ENCODE peak calls at places on chromosome 18, in ten cellular contexts. U is heart right ventricle, L is A549, K is Peyer's patch, Z is brain microvascular endothelial cell, H is fibroblast of lung, G is MM.1S, V is uterus, O is esophagus squamous epithelium, Q is transverse colon. I is an unnamed sample.

GRCh38 chr18:44839239-44839666 is 158.6 kb downstream of the SETBP1 start:
- DNase-seq in U (peak; percentile 65), L (peak; percentile 38), K (peak; percentile 58), Z (peak; percentile 12), H (peak; percentile 69), G (peak; percentile 52), V (peak; percentile 58), O (peak; percentile 12), Q (peak; percentile 80), I (no peak)

GRCh38 chr18:820591-821170 is 8.6 kb upstream of the YES1 start:
- DNase-seq in U (no peak), L (no peak), K (no peak), Z (no peak), H (no peak), G (no peak), V (no peak), O (no peak), Q (no peak), I (no peak)

GRCh38 chr18:55763298-55763697 is 175.3 kb upstream of the TCF4 start:
- DNase-seq in U (no peak), L (peak; percentile 3), K (no peak), Z (peak; percentile 27), H (peak; percentile 30), G (no peak), V (no peak), O (no peak), Q (no peak), I (peak; percentile 42)

GRCh38 chr18:1308686-1309085 is 404.0 kb downstream of the ADCYAP1 start:
- DNase-seq in U (no peak), L (no peak), K (no peak), Z (no peak), H (no peak), G (no peak), V (no peak), O (no peak), Q (no peak), I (no peak)

GRCh38 chr18:53458944-53459580 is 765.4 kb downstream of the MBD2 start:
- DNase-seq in U (peak; percentile 13), L (no peak), K (no peak), Z (no peak), H (no peak), G (no peak), V (no peak), O (no peak), Q (no peak), I (no peak)

GRCh38 chr18:26504831-26505230 is 43.5 kb downstream of the KCTD1 start:
- DNase-seq in U (no peak), L (no peak), K (no peak), Z (no peak), H (no peak), G (no peak), V (no peak), O (no peak), Q (no peak), I (no peak)

GRCh38 chr18:32139835-32140283 is 48.2 kb downstream of the RNF138 start:
- DNase-seq in U (no peak), L (no peak), K (no peak), Z (no peak), H (no peak), G (no peak), V (no peak), O (no peak), Q (no peak), I (no peak)

GRCh38 chr18:36465970-36466369 is 168.5 kb downstream of the FHOD3 start:
- DNase-seq in U (no peak), L (no peak), K (no peak), Z (no peak), H (no peak), G (no peak), V (no peak), O (no peak), Q (no peak), I (no peak)

GRCh38 chr18:12839057-12839525 is 44.9 kb downstream of the PTPN2 start:
- DNase-seq in U (no peak), L (no peak), K (no peak), Z (no peak), H (no peak), G (peak; percentile 61), V (no peak), O (no peak), Q (no peak), I (no peak)

GRCh38 chr18:24270358-24270936 is 127.2 kb downstream of the OSBPL1A start:
- DNase-seq in U (no peak), L (no peak), K (no peak), Z (no peak), H (peak; percentile 15), G (no peak), V (no peak), O (no peak), Q (no peak), I (no peak)
- H3K4me3 ChIP-seq in U (peak overlapping the region; percentile 80), L (peak overlapping the region; percentile 80), K (peak overlapping the region; percentile 80), Z (peak overlapping the region; percentile 77), H (peak overlapping the region; percentile 78), G (peak overlapping the region; percentile 91), V (peak overlapping the region; percentile 72), O (peak overlapping the region; percentile 54), Q (peak overlapping the region; percentile 46), I (peak overlapping the region; percentile 82)

DNA sequence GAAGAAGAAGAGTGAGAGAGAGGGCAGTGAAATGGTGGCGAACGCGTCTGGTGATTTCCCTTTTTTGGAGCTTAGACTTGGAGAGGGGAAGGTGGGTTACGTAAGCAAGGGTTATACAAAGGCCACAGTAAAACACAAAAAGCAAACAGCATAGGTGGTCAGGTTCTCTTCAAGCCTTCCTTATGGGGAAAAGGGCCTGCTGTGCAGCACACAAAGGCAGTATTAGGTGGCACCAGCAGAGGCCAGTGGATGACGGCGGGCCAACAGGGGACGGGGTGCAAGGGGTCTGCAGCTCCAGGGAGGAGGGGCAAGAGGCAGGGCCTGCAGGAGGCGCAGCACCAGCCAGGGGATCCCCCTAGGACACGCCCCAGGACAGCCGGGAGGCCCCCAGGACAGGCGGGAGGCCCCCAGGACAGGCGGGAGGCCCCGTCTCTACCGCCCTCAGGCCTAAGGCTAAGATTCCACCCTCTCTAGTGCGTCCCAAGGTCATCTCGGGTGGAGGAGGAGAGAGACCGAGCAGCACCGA is 32.6 kb upstream of the NPC1 start:
- DNase-seq in U (no peak), L (no peak), K (no peak), Z (no peak), H (no peak), G (no peak), V (no peak), O (no peak), Q (no peak), I (no peak)
- TF ChIP-seq CTCF in U (no peak), L (no peak), K (peak; percentile 4), Z (peak; percentile 36), H (peak; percentile 20), G (no peak), V (peak; percentile 23), O (no peak), Q (no peak), I (peak; percentile 2)

GRCh38 chr18:76619342-76620315 is 124.6 kb upstream of the ZNF516 start:
- DNase-seq in U (peak; percentile 54), L (no peak), K (no peak), Z (peak; percentile 15), H (peak; percentile 76), G (no peak), V (peak; percentile 86), O (no peak), Q (peak; percentile 27), I (no peak)
- H3K27ac ChIP-seq in U (peak overlapping the region; percentile 70), L (no peak overlapping the region), K (peak overlapping the region; percentile 55), Z (no peak overlapping the region), H (peak overlapping the region; percentile 6), G (no peak overlapping the region), V (peak overlapping the region; percentile 96), O (peak overlapping the region; percentile 82), Q (peak overlapping the region; percentile 58), I (peak overlapping the region; percentile 68)

DNA sequence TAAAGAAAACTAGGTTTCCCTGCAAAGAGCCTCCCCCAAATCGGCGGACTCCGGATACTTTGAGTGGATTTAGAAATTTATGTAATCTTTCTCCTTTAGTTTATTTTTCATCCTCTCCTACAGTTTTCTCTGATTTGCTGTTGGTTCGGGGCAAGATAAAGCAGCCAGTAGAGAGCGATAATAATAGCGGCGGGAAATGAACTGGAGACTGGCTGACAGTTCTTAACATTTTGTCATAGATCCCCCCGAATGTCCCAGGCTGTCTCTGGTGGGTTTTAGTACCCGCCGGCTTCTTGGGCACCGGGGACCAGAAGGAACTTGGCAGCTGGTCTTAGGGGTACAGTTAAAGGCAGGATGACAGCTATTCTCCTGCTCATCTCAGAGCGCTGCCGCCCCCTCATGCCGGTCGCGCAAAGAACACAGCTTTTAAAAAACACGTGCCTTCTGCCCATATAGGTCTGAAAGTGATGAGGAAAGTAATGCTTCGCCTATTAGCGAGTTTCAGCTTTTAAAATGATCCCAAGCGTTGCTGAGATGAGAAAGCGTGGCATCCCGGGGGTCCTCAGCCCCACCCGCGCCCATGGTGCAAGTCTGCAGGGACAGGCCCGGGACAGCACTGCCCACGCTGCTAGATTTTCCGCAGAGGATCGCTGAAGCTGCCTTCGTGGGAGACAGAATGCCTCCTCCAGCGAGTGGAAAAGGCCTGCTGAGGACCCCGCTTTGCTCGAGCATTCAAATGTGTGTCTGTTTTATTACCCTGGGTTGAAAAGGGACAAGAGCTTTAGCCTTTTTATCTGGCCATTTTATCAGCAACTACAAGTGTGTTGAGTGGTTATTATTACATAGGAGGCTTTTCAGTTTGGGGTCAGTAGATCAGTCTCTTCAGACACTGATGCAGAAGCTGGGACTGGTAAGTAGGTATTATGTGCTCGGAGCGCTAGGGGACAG is 3.8 kb downstream of the ONECUT2 start:
- DNase-seq in U (no peak), L (no peak), K (no peak), Z (no peak), H (no peak), G (no peak), V (no peak), O (no peak), Q (no peak), I (no peak)
- H3K4me3 ChIP-seq in U (no peak overlapping the region), L (peak overlapping the region; percentile 61), K (no peak overlapping the region), Z (no peak overlapping the region), H (no peak overlapping the region), G (no peak overlapping the region), V (no peak overlapping the region), O (no peak overlapping the region), Q (no peak overlapping the region), I (no peak overlapping the region)

GRCh38 chr18:76850112-76850511 is 27.8 kb downstream of the ZNF236 start:
- DNase-seq in U (no peak), L (no peak), K (no peak), Z (no peak), H (no peak), G (no peak), V (no peak), O (no peak), Q (no peak), I (no peak)
- TF ChIP-seq CTCF in U (no peak), L (no peak), K (no peak), Z (no peak), H (no peak), G (no peak), V (no peak), O (no peak), Q (no peak), I (no peak)

GRCh38 chr18:42412896-42413295 is 457.9 kb downstream of the PIK3C3 start:
- DNase-seq in U (no peak), L (no peak), K (no peak), Z (peak; percentile 9), H (no peak), G (no peak), V (no peak), O (no peak), Q (no peak), I (no peak)
- H3K27ac ChIP-seq in U (no peak overlapping the region), L (no peak overlapping the region), K (no peak overlapping the region), Z (peak overlapping the region; percentile 48), H (no peak overlapping the region), G (no peak overlapping the region), V (no peak overlapping the region), O (no peak overlapping the region), Q (no peak overlapping the region), I (no peak overlapping the region)